ENCODE peak calls at places on chromosome 19, in seven cellular contexts. N, I, D, K, C, F and J are unnamed samples.

GRCh38 chr19:17777840-17778620 is 16.9 kb upstream of the B3GNT3 start:
- DNase-seq in N (peak), I (peak), D (peak), K (peak), C (peak), F (peak), J (peak)

GRCh38 chr19:11685676-11686650 is 52.8 kb downstream of the ZNF823 start:
- DNase-seq in N (no peak), I (no peak), D (no peak), K (no peak), C (no peak), F (peak), J (no peak)

GRCh38 chr19:6164906-6165531 is 29.6 kb downstream of the ACSBG2 start:
- DNase-seq in N (no peak), I (no peak), D (no peak), K (no peak), C (no peak), F (peak), J (no peak)

GRCh38 chr19:9075064-9075964 is 11.5 kb upstream of the OR1M1 start:
- DNase-seq in N (peak), I (peak), D (peak), K (peak), C (peak), F (peak), J (peak)

GRCh38 chr19:33473644-33474305 is 47.8 kb downstream of the PEPD start:
- DNase-seq in N (no peak), I (no peak), D (no peak), K (peak), C (no peak), F (no peak), J (no peak)

GRCh38 chr19:55348317-55349034 is 6.0 kb downstream of the COX6B2 start:
- DNase-seq in N (no peak), I (peak), D (peak), K (no peak), C (no peak), F (no peak), J (no peak)

GRCh38 chr19:55369651-55370304 is 485 bp downstream of the IL11 start:
- DNase-seq in N (peak), I (peak), D (peak), K (peak), C (peak), F (peak), J (peak)

GRCh38 chr19:720691-721160 is 12.0 kb downstream of the PALM start:
- DNase-seq in N (no peak), I (no peak), D (no peak), K (no peak), C (no peak), F (no peak), J (peak)

GRCh38 chr19:12913871-12914690 is 5.0 kb downstream of the SYCE2 start:
- DNase-seq in N (no peak), I (peak), D (no peak), K (no peak), C (no peak), F (no peak), J (no peak)

GRCh38 chr19:40733149-40733548 is 16.2 kb downstream of the ITPKC start:
- DNase-seq in N (no peak), I (no peak), D (no peak), K (no peak), C (no peak), F (no peak), J (no peak)

GRCh38 chr19:27794444-27795042 is 1418.4 kb downstream of the UQCRFS1 start:
- DNase-seq in N (peak), I (peak), D (peak), K (peak), C (peak), F (no peak), J (peak)

GRCh38 chr19:12946092-12946845 is 607 bp downstream of the RAD23A start:
- DNase-seq in N (peak), I (peak), D (peak), K (peak), C (peak), F (peak), J (peak)

GRCh38 chr19:32581704-32582164 is 744 bp downstream of the PDCD5 start:
- DNase-seq in N (no peak), I (peak), D (peak), K (peak), C (peak), F (peak), J (peak)

GRCh38 chr19:30580673-30581072 is 208.5 kb downstream of the ZNF536 start:
- DNase-seq in N (no peak), I (no peak), D (no peak), K (no peak), C (no peak), F (no peak), J (no peak)

GRCh38 chr19:35098413-35099049 is 17.1 kb upstream of the FXYD3 start:
- DNase-seq in N (no peak), I (no peak), D (no peak), K (no peak), C (no peak), F (no peak), J (no peak)

GRCh38 chr19:7225741-7226140 is 68.5 kb downstream of the INSR start:
- DNase-seq in N (no peak), I (no peak), D (no peak), K (no peak), C (no peak), F (no peak), J (no peak)

GRCh38 chr19:12896460-12896859 is 5.5 kb downstream of the GCDH start:
- DNase-seq in N (no peak), I (no peak), D (no peak), K (no peak), C (no peak), F (no peak), J (no peak)

GRCh38 chr19:35959040-35959967 is 23.1 kb downstream of the LRFN3 start:
- DNase-seq in N (no peak), I (no peak), D (peak), K (no peak), C (no peak), F (no peak), J (peak)

GRCh38 chr19:3024870-3025515 is 4.1 kb downstream of the TLE2 start:
- DNase-seq in N (no peak), I (peak), D (peak), K (no peak), C (peak), F (no peak), J (peak)
- H2AK5ac ChIP-seq in N (peak), I (no peak), D (no peak), K (no peak), C (no peak), F (no peak), J (no peak)

GRCh38 chr19:46580247-46580646 is 20.9 kb upstream of the CALM3 start:
- DNase-seq in N (no peak), I (no peak), D (no peak), K (no peak), C (no peak), F (no peak), J (no peak)

GRCh38 chr19:46587861-46588260 is 13.3 kb upstream of the CALM3 start:
- DNase-seq in N (no peak), I (peak), D (no peak), K (no peak), C (no peak), F (no peak), J (no peak)

GRCh38 chr19:46586294-46586693 is 14.8 kb upstream of the CALM3 start:
- DNase-seq in N (no peak), I (no peak), D (no peak), K (no peak), C (no peak), F (no peak), J (no peak)

GRCh38 chr19:46591254-46591653 is 9.9 kb upstream of the CALM3 start:
- DNase-seq in N (no peak), I (no peak), D (no peak), K (no peak), C (no peak), F (no peak), J (no peak)

DNA sequence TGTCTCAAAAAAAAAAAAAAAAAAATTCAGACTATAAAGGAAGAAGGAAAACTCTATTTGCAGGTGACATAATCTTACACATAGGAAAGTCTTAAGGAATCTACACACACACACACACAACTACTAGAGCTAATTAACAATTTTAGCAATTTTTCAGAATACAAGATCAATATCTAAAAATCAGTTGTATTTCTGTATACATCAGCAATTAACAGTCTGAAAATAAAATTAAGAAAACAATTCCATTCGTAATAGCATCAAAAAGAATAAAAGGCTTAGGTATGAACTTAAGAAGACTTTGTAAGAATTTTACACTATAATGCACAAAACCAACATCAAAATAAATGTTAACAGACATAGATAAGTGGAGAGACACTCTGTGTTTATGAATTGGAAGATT is 15.6 kb upstream of the CALM3 start:
- DNase-seq in N (no peak), I (no peak), D (no peak), K (no peak), C (no peak), F (no peak), J (no peak)
- H2AK5ac ChIP-seq in N (no peak), I (no peak), D (no peak), K (no peak), C (no peak), F (no peak), J (no peak)

GRCh38 chr19:49080392-49080791 is 4.9 kb upstream of the SNRNP70 start:
- DNase-seq in N (no peak), I (no peak), D (no peak), K (no peak), C (no peak), F (no peak), J (no peak)
- H2AK5ac ChIP-seq in N (no peak), I (no peak), D (no peak), K (no peak), C (no peak), F (no peak), J (no peak)

DNA sequence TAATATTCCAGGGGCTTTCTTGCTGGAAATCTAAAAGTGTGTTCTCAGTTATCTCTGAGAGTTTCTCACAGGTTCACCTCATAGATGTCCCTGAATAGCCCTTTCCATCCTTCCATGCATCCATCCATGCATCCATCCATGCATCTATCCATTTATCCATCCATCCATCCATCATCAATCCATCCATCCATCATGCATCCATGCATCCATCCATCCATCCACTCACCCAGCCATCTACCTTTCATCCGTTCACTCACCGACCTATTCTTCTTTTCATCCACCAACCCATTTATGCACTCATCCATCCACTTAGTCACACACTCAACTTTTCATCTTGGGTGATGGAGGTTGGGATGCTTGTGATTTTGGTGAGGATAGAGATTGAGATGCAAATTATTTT is 7.4 kb upstream of the ADGRE3 start:
- DNase-seq in N (no peak), I (no peak), D (no peak), K (no peak), C (no peak), F (no peak), J (no peak)
- H2AK5ac ChIP-seq in N (no peak), I (no peak), D (no peak), K (no peak), C (no peak), F (no peak), J (no peak)